ENCODE peak calls at places on chromosomes 16 and 17, in five cellular contexts. One of them, this sample, is unnamed.

GRCh38 chr17:77944390-77945222 is 13.9 kb upstream of the TNRC6C start:
- DNase-seq in CD4-positive, alpha-beta memory T cell: no peak
- DNase-seq in spleen: no peak
- DNase-seq in left lung: no peak
- DNase-seq in sigmoid colon: no peak
- DNase-seq in this sample: no peak

GRCh38 chr17:11795906-11796305 is 197.6 kb downstream of the DNAH9 start:
- DNase-seq in left lung: no peak
- DNase-seq in sigmoid colon: no peak
- DNase-seq in CD4-positive, alpha-beta memory T cell: no peak
- DNase-seq in spleen: no peak
- DNase-seq in this sample: no peak

GRCh38 chr16:76854234-76854633 is 336.8 kb upstream of the MON1B start:
- DNase-seq in left lung: no peak
- DNase-seq in spleen: no peak
- DNase-seq in sigmoid colon: no peak
- DNase-seq in CD4-positive, alpha-beta memory T cell: no peak
- DNase-seq in this sample: no peak

GRCh38 chr16:86941731-86942468 is 363.6 kb downstream of the FOXL1 start:
- DNase-seq in sigmoid colon: no peak
- DNase-seq in CD4-positive, alpha-beta memory T cell: no peak
- DNase-seq in left lung: no peak
- DNase-seq in spleen: no peak
- DNase-seq in this sample: no peak

GRCh38 chr16:20681821-20682736 is 15.4 kb downstream of the ACSM1 start:
- DNase-seq in spleen: no peak
- DNase-seq in sigmoid colon: no peak
- DNase-seq in CD4-positive, alpha-beta memory T cell: no peak
- DNase-seq in left lung: no peak
- DNase-seq in this sample: no peak

GRCh38 chr17:17561408-17562144 is 29.9 kb downstream of the PEMT start:
- DNase-seq in CD4-positive, alpha-beta memory T cell: no peak
- DNase-seq in sigmoid colon: no peak
- DNase-seq in spleen: peak
- DNase-seq in left lung: peak
- DNase-seq in this sample: no peak

GRCh38 chr16:81864646-81865382 is 85.7 kb downstream of the PLCG2 start:
- DNase-seq in sigmoid colon: no peak
- DNase-seq in CD4-positive, alpha-beta memory T cell: no peak
- DNase-seq in left lung: no peak
- DNase-seq in spleen: no peak
- DNase-seq in this sample: no peak

GRCh38 chr16:69567031-69567680 is 1.4 kb downstream of the NFAT5 start:
- DNase-seq in spleen: no peak
- DNase-seq in left lung: no peak
- DNase-seq in CD4-positive, alpha-beta memory T cell: peak
- DNase-seq in sigmoid colon: no peak
- DNase-seq in this sample: peak

GRCh38 chr17:59073972-59074371 is 32.7 kb downstream of the TRIM37 start:
- DNase-seq in CD4-positive, alpha-beta memory T cell: no peak
- DNase-seq in spleen: no peak
- DNase-seq in sigmoid colon: no peak
- DNase-seq in left lung: no peak
- DNase-seq in this sample: no peak

GRCh38 chr16:87570938-87571867 is 31.1 kb upstream of the JPH3 start:
- DNase-seq in spleen: no peak
- DNase-seq in sigmoid colon: no peak
- DNase-seq in CD4-positive, alpha-beta memory T cell: no peak
- DNase-seq in left lung: no peak
- DNase-seq in this sample: no peak

DNA sequence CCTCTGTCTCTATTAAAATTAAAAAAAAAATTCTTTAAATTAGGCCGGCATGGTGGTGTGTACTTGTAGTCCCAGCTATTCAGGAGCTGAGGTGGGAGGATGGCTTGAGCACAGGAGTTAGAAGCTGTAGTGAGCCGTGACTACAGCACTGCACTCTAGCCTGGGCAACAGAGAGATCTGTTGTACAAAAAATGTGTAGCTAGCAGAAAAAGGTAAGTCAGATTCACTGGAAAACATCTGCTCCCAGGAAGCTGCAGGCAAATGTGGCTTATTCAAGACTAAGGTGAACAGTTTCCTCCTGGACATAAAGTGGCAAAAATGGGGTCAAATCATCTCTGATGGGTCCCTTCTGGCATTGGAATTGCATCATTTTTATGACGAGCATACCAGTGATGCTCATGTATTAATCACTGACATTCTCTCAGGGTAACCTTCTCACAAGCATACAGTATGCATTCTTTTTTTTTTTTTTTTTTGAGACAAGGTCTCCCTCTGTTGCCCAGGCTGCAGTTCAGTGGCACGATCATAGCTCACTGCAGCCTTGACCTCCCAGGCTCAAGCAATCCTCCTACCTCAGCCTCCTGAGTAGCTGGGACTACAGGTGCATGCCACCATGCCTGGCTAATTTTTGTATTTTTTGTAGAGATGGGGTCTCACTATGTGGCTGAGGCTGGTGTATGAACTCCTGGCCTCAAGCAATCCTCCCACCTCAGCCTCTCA is 48.7 kb downstream of the CPPED1 start:
- DNase-seq in CD4-positive, alpha-beta memory T cell: no peak
- DNase-seq in sigmoid colon: no peak
- DNase-seq in spleen: no peak
- DNase-seq in left lung: no peak
- DNase-seq in this sample: no peak
- H3K27ac ChIP-seq in CD4-positive, alpha-beta memory T cell: no peak
- H3K27ac ChIP-seq in sigmoid colon: no peak
- H3K27ac ChIP-seq in spleen: no peak
- H3K27ac ChIP-seq in left lung: no peak
- H3K27ac ChIP-seq in this sample: no peak

DNA sequence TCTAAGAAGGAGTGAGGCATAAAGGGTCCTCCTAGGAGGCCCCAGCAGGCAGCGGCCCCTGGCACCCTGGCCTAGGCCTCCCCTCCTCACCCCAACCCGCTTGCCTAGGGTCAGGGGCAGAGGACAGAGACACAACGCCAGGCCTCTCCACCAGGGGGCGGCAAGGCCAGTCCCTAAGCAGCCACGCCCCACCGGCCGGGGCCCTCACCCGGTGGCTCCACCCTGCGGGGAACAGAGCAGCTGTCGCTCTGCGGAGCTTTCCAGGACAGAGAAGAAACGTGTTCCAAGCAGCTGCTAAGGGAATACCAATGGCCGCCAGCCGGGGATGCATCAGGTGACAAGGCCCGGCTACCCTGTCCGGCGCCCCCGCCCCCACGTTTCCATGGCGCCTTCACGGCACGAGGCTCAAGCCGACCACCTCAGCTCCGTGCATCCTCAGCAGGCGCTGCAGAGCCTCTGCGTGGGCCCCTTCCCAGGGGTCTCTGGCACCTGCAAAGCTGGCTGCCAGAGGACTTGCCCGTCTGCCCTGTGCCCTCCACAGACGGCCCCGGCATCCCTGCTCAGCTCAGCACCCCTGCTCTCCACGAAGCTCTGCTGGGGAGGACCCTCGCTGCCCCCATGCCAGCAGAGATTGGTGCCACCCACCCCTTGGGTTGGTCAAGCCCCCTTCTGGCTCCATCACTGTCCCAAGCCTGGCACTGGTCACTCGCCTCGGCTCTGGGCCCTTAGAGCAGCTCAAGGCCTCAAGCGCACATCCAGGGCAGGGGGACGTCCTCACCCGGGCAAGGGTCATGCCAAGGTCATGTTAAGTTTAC is 5.6 kb downstream of the ZNF598 start:
- DNase-seq in sigmoid colon: peak
- DNase-seq in spleen: peak
- DNase-seq in CD4-positive, alpha-beta memory T cell: peak
- DNase-seq in left lung: peak
- DNase-seq in this sample: peak
- H3K27ac ChIP-seq in sigmoid colon: no peak
- H3K27ac ChIP-seq in spleen: no peak
- H3K27ac ChIP-seq in CD4-positive, alpha-beta memory T cell: no peak
- H3K27ac ChIP-seq in left lung: no peak
- H3K27ac ChIP-seq in this sample: no peak

GRCh38 chr16:31134091-31134571 is 1.4 kb downstream of the PRSS8 start:
- DNase-seq in sigmoid colon: no peak
- DNase-seq in spleen: no peak
- DNase-seq in CD4-positive, alpha-beta memory T cell: no peak
- DNase-seq in left lung: no peak
- DNase-seq in this sample: no peak

GRCh38 chr16:31138621-31139578 is 3.4 kb upstream of the PRSS8 start:
- DNase-seq in left lung: peak
- DNase-seq in spleen: no peak
- DNase-seq in CD4-positive, alpha-beta memory T cell: no peak
- DNase-seq in sigmoid colon: no peak
- DNase-seq in this sample: no peak

GRCh38 chr16:31135535-31136286 is at the start of gene PRSS8:
- DNase-seq in CD4-positive, alpha-beta memory T cell: no peak
- DNase-seq in sigmoid colon: no peak
- DNase-seq in spleen: no peak
- DNase-seq in left lung: peak
- DNase-seq in this sample: no peak

GRCh38 chr16:31134625-31135534 is 647 bp downstream of the PRSS8 start:
- DNase-seq in sigmoid colon: no peak
- DNase-seq in spleen: no peak
- DNase-seq in left lung: no peak
- DNase-seq in CD4-positive, alpha-beta memory T cell: no peak
- DNase-seq in this sample: no peak

GRCh38 chr16:31136287-31136662 is 748 bp upstream of the PRSS8 start:
- DNase-seq in sigmoid colon: no peak
- DNase-seq in spleen: no peak
- DNase-seq in CD4-positive, alpha-beta memory T cell: no peak
- DNase-seq in left lung: no peak
- DNase-seq in this sample: no peak
- H3K27ac ChIP-seq in sigmoid colon: no peak
- H3K27ac ChIP-seq in spleen: no peak
- H3K27ac ChIP-seq in CD4-positive, alpha-beta memory T cell: no peak
- H3K27ac ChIP-seq in left lung: no peak
- H3K27ac ChIP-seq in this sample: no peak

GRCh38 chr17:37079735-37080134 is 131.0 kb downstream of the AATF start:
- DNase-seq in sigmoid colon: no peak
- DNase-seq in left lung: no peak
- DNase-seq in CD4-positive, alpha-beta memory T cell: no peak
- DNase-seq in spleen: no peak
- DNase-seq in this sample: no peak
- H3K27ac ChIP-seq in sigmoid colon: no peak
- H3K27ac ChIP-seq in left lung: no peak
- H3K27ac ChIP-seq in CD4-positive, alpha-beta memory T cell: no peak
- H3K27ac ChIP-seq in spleen: no peak
- H3K27ac ChIP-seq in this sample: no peak